ENCODE peak calls at places on chromosomes 3 and 15, in four cellular contexts. M is iris pigment epithelial cell; N is Right ventricle myocardium superior; S is activated T-cell treated with anti-CD3 and anti-CD28 coated beads, Interleukin-2, amount 50 U/mL, for 72 hours. Q is an unnamed sample.
A peak's percentile ranks its signal among the peaks of the same experiment; 100 is the strongest.

GRCh38 chr15:57462391-57462790 is 86.1 kb downstream of the CGNL1 start:
- DNase-seq in M (peak; percentile 24), N (no peak), S (no peak), Q (no peak)

GRCh38 chr3:34212671-34213070 is 414.2 kb downstream of the PDCD6IP start:
- DNase-seq in M (peak; percentile 91), N (peak; percentile 47), S (no peak), Q (no peak)

GRCh38 chr3:191087391-191087790 is 111.7 kb upstream of the OSTN start:
- DNase-seq in M (peak; percentile 17), N (no peak), S (no peak), Q (no peak)

GRCh38 chr15:31338879-31339557 is 12.4 kb downstream of the KLF13 start:
- DNase-seq in M (peak; percentile 62), N (peak; percentile 87), S (peak; percentile 68), Q (no peak)

GRCh38 chr15:95770191-95770590 is 560.3 kb upstream of the NR2F2 start:
- DNase-seq in M (peak; percentile 26), N (no peak), S (no peak), Q (peak; percentile 90)

GRCh38 chr3:4889896-4890295 is 89.3 kb upstream of the BHLHE40 start:
- DNase-seq in M (peak; percentile 43), N (no peak), S (no peak), Q (no peak)

GRCh38 chr3:42129014-42129953 is 38.1 kb downstream of the TRAK1 start:
- DNase-seq in M (no peak), N (no peak), S (no peak), Q (no peak)

GRCh38 chr3:29057326-29057725 is 223.5 kb upstream of the RBMS3 start:
- DNase-seq in M (peak; percentile 93), N (no peak), S (no peak), Q (peak; percentile 75)

GRCh38 chr15:79977431-79977940 is 6.5 kb upstream of the BCL2A1 start:
- DNase-seq in M (peak; percentile 28), N (no peak), S (no peak), Q (no peak)

Q was measured in epithelial cell of proximal tubule.